ENCODE peak calls at places on chromosomes 7 and 10, in five cellular contexts. One of them, this sample, is unnamed.
A peak's percentile ranks its signal among the peaks of the same experiment; 100 is the strongest.

GRCh38 chr7:50838675-50839377 is 56.1 kb upstream of the GRB10 start:
- DNase-seq in posterior cingulate gyrus: no peak
- DNase-seq in fibroblast of lung: peak; percentile 92
- DNase-seq in heart left ventricle: peak; percentile 54
- DNase-seq in coronary artery: no peak
- DNase-seq in this sample: no peak

GRCh38 chr7:142669074-142669654 is 80.1 kb upstream of the PRSS1 start:
- DNase-seq in posterior cingulate gyrus: no peak
- DNase-seq in fibroblast of lung: peak; percentile 7
- DNase-seq in heart left ventricle: no peak
- DNase-seq in coronary artery: no peak
- DNase-seq in this sample: peak; percentile 24

GRCh38 chr7:927031-927671 is 27.3 kb downstream of the ADAP1 start:
- DNase-seq in posterior cingulate gyrus: peak; percentile 68
- DNase-seq in fibroblast of lung: no peak
- DNase-seq in heart left ventricle: peak; percentile 15
- DNase-seq in coronary artery: no peak
- DNase-seq in this sample: peak; percentile 55

GRCh38 chr10:66538908-66539307 is 386.9 kb upstream of the LRRTM3 start:
- DNase-seq in posterior cingulate gyrus: no peak
- DNase-seq in fibroblast of lung: no peak
- DNase-seq in heart left ventricle: no peak
- DNase-seq in coronary artery: no peak
- DNase-seq in this sample: no peak

GRCh38 chr7:155584763-155585531 is 38.6 kb upstream of the CNPY1 start:
- DNase-seq in posterior cingulate gyrus: no peak
- DNase-seq in fibroblast of lung: no peak
- DNase-seq in heart left ventricle: peak; percentile 59
- DNase-seq in coronary artery: no peak
- DNase-seq in this sample: peak; percentile 48

GRCh38 chr10:121188005-121188404 is 336.8 kb downstream of the WDR11 start:
- DNase-seq in posterior cingulate gyrus: no peak
- DNase-seq in fibroblast of lung: no peak
- DNase-seq in heart left ventricle: no peak
- DNase-seq in coronary artery: no peak
- DNase-seq in this sample: peak; percentile 77

GRCh38 chr7:18916826-18917225 is 200.6 kb downstream of the TWIST1 start:
- DNase-seq in posterior cingulate gyrus: no peak
- DNase-seq in fibroblast of lung: no peak
- DNase-seq in heart left ventricle: no peak
- DNase-seq in coronary artery: no peak
- DNase-seq in this sample: no peak

GRCh38 chr10:133473270-133473669 is 19.5 kb downstream of the SCART1 start:
- DNase-seq in posterior cingulate gyrus: no peak
- DNase-seq in fibroblast of lung: no peak
- DNase-seq in heart left ventricle: no peak
- DNase-seq in coronary artery: no peak
- DNase-seq in this sample: no peak

GRCh38 chr10:119029613-119030420 is at the start of gene NANOS1:
- DNase-seq in posterior cingulate gyrus: no peak
- DNase-seq in fibroblast of lung: peak; percentile 38
- DNase-seq in heart left ventricle: no peak
- DNase-seq in coronary artery: no peak
- DNase-seq in this sample: peak; percentile 71